ENCODE peak calls at places on chromosomes 7 and 10, in seven cellular contexts. One of them, this sample, is unnamed.

GRCh38 chr10:117186832-117187615 is 10.3 kb upstream of the KCNK18 start:
- DNase-seq in brain microvascular endothelial cell: no peak
- DNase-seq in NCI-H1092: no peak
- DNase-seq in HFFc6: peak
- DNase-seq in AG04450: no peak
- DNase-seq in activated CD8-positive, alpha-beta memory T cell treated with anti-CD3 and anti-CD28 coated beads for 4 hours: no peak
- DNase-seq in activated naive CD4-positive, alpha-beta T cell treated with anti-CD3 and anti-CD28 coated beads for 36 hours: no peak
- DNase-seq in this sample: peak

GRCh38 chr10:93319855-93320254 is 162.3 kb downstream of the MYOF start:
- DNase-seq in activated CD8-positive, alpha-beta memory T cell treated with anti-CD3 and anti-CD28 coated beads for 4 hours: no peak
- DNase-seq in AG04450: no peak
- DNase-seq in HFFc6: no peak
- DNase-seq in activated naive CD4-positive, alpha-beta T cell treated with anti-CD3 and anti-CD28 coated beads for 36 hours: no peak
- DNase-seq in NCI-H1092: peak
- DNase-seq in brain microvascular endothelial cell: no peak
- DNase-seq in this sample: no peak

GRCh38 chr7:147279516-147279915 is 1162.9 kb downstream of the CNTNAP2 start:
- DNase-seq in AG04450: no peak
- DNase-seq in NCI-H1092: no peak
- DNase-seq in HFFc6: no peak
- DNase-seq in activated naive CD4-positive, alpha-beta T cell treated with anti-CD3 and anti-CD28 coated beads for 36 hours: no peak
- DNase-seq in brain microvascular endothelial cell: no peak
- DNase-seq in activated CD8-positive, alpha-beta memory T cell treated with anti-CD3 and anti-CD28 coated beads for 4 hours: no peak
- DNase-seq in this sample: no peak

GRCh38 chr7:723541-723940 is 3.0 kb upstream of the DNAAF5 start:
- DNase-seq in NCI-H1092: no peak
- DNase-seq in activated CD8-positive, alpha-beta memory T cell treated with anti-CD3 and anti-CD28 coated beads for 4 hours: no peak
- DNase-seq in brain microvascular endothelial cell: no peak
- DNase-seq in HFFc6: no peak
- DNase-seq in activated naive CD4-positive, alpha-beta T cell treated with anti-CD3 and anti-CD28 coated beads for 36 hours: no peak
- DNase-seq in AG04450: no peak
- DNase-seq in this sample: no peak

GRCh38 chr10:129759214-129760002 is 204.7 kb downstream of the EBF3 start:
- DNase-seq in brain microvascular endothelial cell: no peak
- DNase-seq in activated CD8-positive, alpha-beta memory T cell treated with anti-CD3 and anti-CD28 coated beads for 4 hours: no peak
- DNase-seq in NCI-H1092: no peak
- DNase-seq in HFFc6: no peak
- DNase-seq in AG04450: no peak
- DNase-seq in activated naive CD4-positive, alpha-beta T cell treated with anti-CD3 and anti-CD28 coated beads for 36 hours: no peak
- DNase-seq in this sample: no peak

GRCh38 chr10:7357193-7357592 is 53.6 kb downstream of the SFMBT2 start:
- DNase-seq in brain microvascular endothelial cell: no peak
- DNase-seq in NCI-H1092: no peak
- DNase-seq in activated naive CD4-positive, alpha-beta T cell treated with anti-CD3 and anti-CD28 coated beads for 36 hours: no peak
- DNase-seq in AG04450: no peak
- DNase-seq in HFFc6: no peak
- DNase-seq in activated CD8-positive, alpha-beta memory T cell treated with anti-CD3 and anti-CD28 coated beads for 4 hours: no peak
- DNase-seq in this sample: no peak

GRCh38 chr7:134108803-134109202 is 18.3 kb upstream of the LRGUK start:
- DNase-seq in AG04450: no peak
- DNase-seq in NCI-H1092: no peak
- DNase-seq in brain microvascular endothelial cell: no peak
- DNase-seq in HFFc6: peak
- DNase-seq in activated naive CD4-positive, alpha-beta T cell treated with anti-CD3 and anti-CD28 coated beads for 36 hours: no peak
- DNase-seq in activated CD8-positive, alpha-beta memory T cell treated with anti-CD3 and anti-CD28 coated beads for 4 hours: no peak
- DNase-seq in this sample: no peak

GRCh38 chr7:148527717-148528168 is 62.8 kb upstream of the C7orf33 start:
- DNase-seq in NCI-H1092: peak
- DNase-seq in HFFc6: peak
- DNase-seq in brain microvascular endothelial cell: peak
- DNase-seq in activated CD8-positive, alpha-beta memory T cell treated with anti-CD3 and anti-CD28 coated beads for 4 hours: peak
- DNase-seq in AG04450: no peak
- DNase-seq in activated naive CD4-positive, alpha-beta T cell treated with anti-CD3 and anti-CD28 coated beads for 36 hours: peak
- DNase-seq in this sample: peak

GRCh38 chr7:158097511-158098124 is 490.0 kb downstream of the PTPRN2 start:
- DNase-seq in activated naive CD4-positive, alpha-beta T cell treated with anti-CD3 and anti-CD28 coated beads for 36 hours: no peak
- DNase-seq in NCI-H1092: no peak
- DNase-seq in HFFc6: no peak
- DNase-seq in activated CD8-positive, alpha-beta memory T cell treated with anti-CD3 and anti-CD28 coated beads for 4 hours: no peak
- DNase-seq in brain microvascular endothelial cell: no peak
- DNase-seq in AG04450: no peak
- DNase-seq in this sample: no peak

GRCh38 chr7:1049801-1050200 is 5.5 kb downstream of the GPR146 start:
- DNase-seq in HFFc6: no peak
- DNase-seq in activated naive CD4-positive, alpha-beta T cell treated with anti-CD3 and anti-CD28 coated beads for 36 hours: no peak
- DNase-seq in activated CD8-positive, alpha-beta memory T cell treated with anti-CD3 and anti-CD28 coated beads for 4 hours: no peak
- DNase-seq in brain microvascular endothelial cell: no peak
- DNase-seq in AG04450: no peak
- DNase-seq in NCI-H1092: no peak
- DNase-seq in this sample: no peak

GRCh38 chr7:12839508-12840153 is 152.2 kb downstream of the ARL4A start:
- DNase-seq in activated CD8-positive, alpha-beta memory T cell treated with anti-CD3 and anti-CD28 coated beads for 4 hours: no peak
- DNase-seq in HFFc6: no peak
- DNase-seq in AG04450: no peak
- DNase-seq in NCI-H1092: no peak
- DNase-seq in brain microvascular endothelial cell: no peak
- DNase-seq in activated naive CD4-positive, alpha-beta T cell treated with anti-CD3 and anti-CD28 coated beads for 36 hours: no peak
- DNase-seq in this sample: no peak

GRCh38 chr10:114061148-114061547 is 17.5 kb downstream of the ADRB1 start:
- DNase-seq in AG04450: no peak
- DNase-seq in HFFc6: no peak
- DNase-seq in brain microvascular endothelial cell: no peak
- DNase-seq in NCI-H1092: no peak
- DNase-seq in activated CD8-positive, alpha-beta memory T cell treated with anti-CD3 and anti-CD28 coated beads for 4 hours: no peak
- DNase-seq in activated naive CD4-positive, alpha-beta T cell treated with anti-CD3 and anti-CD28 coated beads for 36 hours: no peak
- DNase-seq in this sample: no peak

GRCh38 chr7:3605222-3605621 is 304.2 kb downstream of the SDK1 start:
- DNase-seq in brain microvascular endothelial cell: peak
- DNase-seq in activated naive CD4-positive, alpha-beta T cell treated with anti-CD3 and anti-CD28 coated beads for 36 hours: no peak
- DNase-seq in HFFc6: no peak
- DNase-seq in NCI-H1092: no peak
- DNase-seq in activated CD8-positive, alpha-beta memory T cell treated with anti-CD3 and anti-CD28 coated beads for 4 hours: no peak
- DNase-seq in AG04450: no peak
- DNase-seq in this sample: no peak

GRCh38 chr7:83130191-83130590 is 32.5 kb downstream of the PCLO start:
- DNase-seq in activated CD8-positive, alpha-beta memory T cell treated with anti-CD3 and anti-CD28 coated beads for 4 hours: no peak
- DNase-seq in AG04450: no peak
- DNase-seq in brain microvascular endothelial cell: no peak
- DNase-seq in activated naive CD4-positive, alpha-beta T cell treated with anti-CD3 and anti-CD28 coated beads for 36 hours: no peak
- DNase-seq in NCI-H1092: no peak
- DNase-seq in HFFc6: no peak
- DNase-seq in this sample: no peak

GRCh38 chr10:67771200-67771599 is 66.8 kb downstream of the DNAJC12 start:
- DNase-seq in HFFc6: no peak
- DNase-seq in activated CD8-positive, alpha-beta memory T cell treated with anti-CD3 and anti-CD28 coated beads for 4 hours: no peak
- DNase-seq in AG04450: no peak
- DNase-seq in activated naive CD4-positive, alpha-beta T cell treated with anti-CD3 and anti-CD28 coated beads for 36 hours: no peak
- DNase-seq in NCI-H1092: no peak
- DNase-seq in brain microvascular endothelial cell: no peak
- DNase-seq in this sample: no peak

GRCh38 chr7:11584406-11585031 is 247.5 kb downstream of the THSD7A start:
- DNase-seq in NCI-H1092: no peak
- DNase-seq in activated naive CD4-positive, alpha-beta T cell treated with anti-CD3 and anti-CD28 coated beads for 36 hours: no peak
- DNase-seq in activated CD8-positive, alpha-beta memory T cell treated with anti-CD3 and anti-CD28 coated beads for 4 hours: no peak
- DNase-seq in brain microvascular endothelial cell: no peak
- DNase-seq in HFFc6: no peak
- DNase-seq in AG04450: no peak
- DNase-seq in this sample: no peak

GRCh38 chr7:64879800-64880199 is 23.3 kb upstream of the ZNF273 start:
- DNase-seq in HFFc6: no peak
- DNase-seq in activated CD8-positive, alpha-beta memory T cell treated with anti-CD3 and anti-CD28 coated beads for 4 hours: no peak
- DNase-seq in brain microvascular endothelial cell: no peak
- DNase-seq in NCI-H1092: no peak
- DNase-seq in AG04450: no peak
- DNase-seq in activated naive CD4-positive, alpha-beta T cell treated with anti-CD3 and anti-CD28 coated beads for 36 hours: no peak
- DNase-seq in this sample: no peak

GRCh38 chr7:37225255-37226012 is 223.2 kb downstream of the ELMO1 start:
- DNase-seq in brain microvascular endothelial cell: no peak
- DNase-seq in activated CD8-positive, alpha-beta memory T cell treated with anti-CD3 and anti-CD28 coated beads for 4 hours: no peak
- DNase-seq in NCI-H1092: no peak
- DNase-seq in HFFc6: no peak
- DNase-seq in activated naive CD4-positive, alpha-beta T cell treated with anti-CD3 and anti-CD28 coated beads for 36 hours: no peak
- DNase-seq in AG04450: no peak
- DNase-seq in this sample: no peak

GRCh38 chr7:28608766-28609165 is 196.4 kb downstream of the CREB5 start:
- DNase-seq in activated CD8-positive, alpha-beta memory T cell treated with anti-CD3 and anti-CD28 coated beads for 4 hours: no peak
- DNase-seq in brain microvascular endothelial cell: no peak
- DNase-seq in activated naive CD4-positive, alpha-beta T cell treated with anti-CD3 and anti-CD28 coated beads for 36 hours: no peak
- DNase-seq in HFFc6: no peak
- DNase-seq in AG04450: no peak
- DNase-seq in NCI-H1092: no peak
- DNase-seq in this sample: no peak

GRCh38 chr7:36264123-36264916 is 111.3 kb downstream of the EEPD1 start:
- DNase-seq in HFFc6: no peak
- DNase-seq in AG04450: no peak
- DNase-seq in activated CD8-positive, alpha-beta memory T cell treated with anti-CD3 and anti-CD28 coated beads for 4 hours: no peak
- DNase-seq in brain microvascular endothelial cell: no peak
- DNase-seq in activated naive CD4-positive, alpha-beta T cell treated with anti-CD3 and anti-CD28 coated beads for 36 hours: no peak
- DNase-seq in NCI-H1092: no peak
- DNase-seq in this sample: no peak

GRCh38 chr10:15344876-15345285 is 26.2 kb downstream of the FAM171A1 start:
- DNase-seq in activated naive CD4-positive, alpha-beta T cell treated with anti-CD3 and anti-CD28 coated beads for 36 hours: no peak
- DNase-seq in AG04450: no peak
- DNase-seq in NCI-H1092: no peak
- DNase-seq in brain microvascular endothelial cell: peak
- DNase-seq in activated CD8-positive, alpha-beta memory T cell treated with anti-CD3 and anti-CD28 coated beads for 4 hours: no peak
- DNase-seq in HFFc6: no peak
- DNase-seq in this sample: no peak

GRCh38 chr7:7178906-7179305 is 3.4 kb upstream of the C1GALT1 start:
- DNase-seq in activated naive CD4-positive, alpha-beta T cell treated with anti-CD3 and anti-CD28 coated beads for 36 hours: no peak
- DNase-seq in HFFc6: no peak
- DNase-seq in AG04450: no peak
- DNase-seq in brain microvascular endothelial cell: no peak
- DNase-seq in NCI-H1092: no peak
- DNase-seq in activated CD8-positive, alpha-beta memory T cell treated with anti-CD3 and anti-CD28 coated beads for 4 hours: no peak
- DNase-seq in this sample: no peak

GRCh38 chr10:126243976-126244375 is 144.3 kb downstream of the ADAM12 start:
- DNase-seq in AG04450: peak
- DNase-seq in HFFc6: peak
- DNase-seq in brain microvascular endothelial cell: peak
- DNase-seq in NCI-H1092: no peak
- DNase-seq in activated naive CD4-positive, alpha-beta T cell treated with anti-CD3 and anti-CD28 coated beads for 36 hours: no peak
- DNase-seq in activated CD8-positive, alpha-beta memory T cell treated with anti-CD3 and anti-CD28 coated beads for 4 hours: no peak
- DNase-seq in this sample: peak

GRCh38 chr7:107501593-107501992 is 31.7 kb downstream of the GPR22 start:
- DNase-seq in HFFc6: peak
- DNase-seq in activated naive CD4-positive, alpha-beta T cell treated with anti-CD3 and anti-CD28 coated beads for 36 hours: peak
- DNase-seq in AG04450: no peak
- DNase-seq in brain microvascular endothelial cell: peak
- DNase-seq in NCI-H1092: no peak
- DNase-seq in activated CD8-positive, alpha-beta memory T cell treated with anti-CD3 and anti-CD28 coated beads for 4 hours: no peak
- DNase-seq in this sample: no peak

GRCh38 chr7:68892211-68892610 is 706.1 kb upstream of the AUTS2 start:
- DNase-seq in AG04450: no peak
- DNase-seq in activated CD8-positive, alpha-beta memory T cell treated with anti-CD3 and anti-CD28 coated beads for 4 hours: no peak
- DNase-seq in HFFc6: no peak
- DNase-seq in NCI-H1092: no peak
- DNase-seq in brain microvascular endothelial cell: no peak
- DNase-seq in activated naive CD4-positive, alpha-beta T cell treated with anti-CD3 and anti-CD28 coated beads for 36 hours: no peak
- DNase-seq in this sample: no peak

GRCh38 chr7:377069-378040 is 87.4 kb downstream of the FOXL3 start:
- DNase-seq in HFFc6: no peak
- DNase-seq in brain microvascular endothelial cell: no peak
- DNase-seq in AG04450: no peak
- DNase-seq in activated CD8-positive, alpha-beta memory T cell treated with anti-CD3 and anti-CD28 coated beads for 4 hours: no peak
- DNase-seq in NCI-H1092: no peak
- DNase-seq in activated naive CD4-positive, alpha-beta T cell treated with anti-CD3 and anti-CD28 coated beads for 36 hours: peak
- DNase-seq in this sample: no peak

GRCh38 chr10:87744606-87745005 is 73.4 kb downstream of the ATAD1 start:
- DNase-seq in HFFc6: no peak
- DNase-seq in AG04450: no peak
- DNase-seq in activated naive CD4-positive, alpha-beta T cell treated with anti-CD3 and anti-CD28 coated beads for 36 hours: no peak
- DNase-seq in NCI-H1092: no peak
- DNase-seq in brain microvascular endothelial cell: no peak
- DNase-seq in activated CD8-positive, alpha-beta memory T cell treated with anti-CD3 and anti-CD28 coated beads for 4 hours: no peak
- DNase-seq in this sample: no peak

GRCh38 chr10:43223056-43223455 is 43.8 kb downstream of the RASGEF1A start:
- DNase-seq in AG04450: no peak
- DNase-seq in HFFc6: no peak
- DNase-seq in NCI-H1092: no peak
- DNase-seq in brain microvascular endothelial cell: no peak
- DNase-seq in activated CD8-positive, alpha-beta memory T cell treated with anti-CD3 and anti-CD28 coated beads for 4 hours: no peak
- DNase-seq in activated naive CD4-positive, alpha-beta T cell treated with anti-CD3 and anti-CD28 coated beads for 36 hours: no peak
- DNase-seq in this sample: no peak

GRCh38 chr7:50534690-50535290 is 30.4 kb downstream of the DDC start:
- DNase-seq in activated CD8-positive, alpha-beta memory T cell treated with anti-CD3 and anti-CD28 coated beads for 4 hours: no peak
- DNase-seq in HFFc6: peak
- DNase-seq in activated naive CD4-positive, alpha-beta T cell treated with anti-CD3 and anti-CD28 coated beads for 36 hours: peak
- DNase-seq in brain microvascular endothelial cell: peak
- DNase-seq in AG04450: peak
- DNase-seq in NCI-H1092: no peak
- DNase-seq in this sample: peak

GRCh38 chr10:23461557-23461956 is 22.7 kb downstream of the OTUD1 start:
- DNase-seq in activated naive CD4-positive, alpha-beta T cell treated with anti-CD3 and anti-CD28 coated beads for 36 hours: no peak
- DNase-seq in NCI-H1092: no peak
- DNase-seq in HFFc6: no peak
- DNase-seq in brain microvascular endothelial cell: no peak
- DNase-seq in AG04450: no peak
- DNase-seq in activated CD8-positive, alpha-beta memory T cell treated with anti-CD3 and anti-CD28 coated beads for 4 hours: no peak
- DNase-seq in this sample: no peak

GRCh38 chr7:34842782-34843181 is 184.8 kb downstream of the NPSR1 start:
- DNase-seq in activated CD8-positive, alpha-beta memory T cell treated with anti-CD3 and anti-CD28 coated beads for 4 hours: no peak
- DNase-seq in brain microvascular endothelial cell: peak
- DNase-seq in HFFc6: no peak
- DNase-seq in activated naive CD4-positive, alpha-beta T cell treated with anti-CD3 and anti-CD28 coated beads for 36 hours: no peak
- DNase-seq in NCI-H1092: no peak
- DNase-seq in AG04450: no peak
- DNase-seq in this sample: no peak

This sample was measured in HS-5.